ENCODE peak calls at places on chromosomes 13 and 19, in six cellular contexts. B is cardiac muscle cell, W is brain microvascular endothelial cell, R is mesenchymal stem cell, S is uterus, O is endodermal cell. F is an unnamed sample.

GRCh38 chr19:17103177-17103576 is 27.6 kb downstream of the MYO9B start:
- DNase-seq in B (no peak), W (peak), R (peak), S (no peak), O (peak), F (no peak)

GRCh38 chr13:43023244-43023931 is at the start of gene DNAJC15:
- DNase-seq in B (no peak), W (peak), R (no peak), S (peak), O (peak), F (peak)

GRCh38 chr13:66014757-66015156 is 1215.4 kb downstream of the PCDH9 start:
- DNase-seq in B (no peak), W (no peak), R (no peak), S (no peak), O (no peak), F (no peak)

GRCh38 chr13:49731766-49732165 is 40.5 kb upstream of the EBPL start:
- DNase-seq in B (no peak), W (peak), R (peak), S (no peak), O (no peak), F (no peak)

GRCh38 chr13:20174656-20175405 is 14.0 kb upstream of the GJA3 start:
- DNase-seq in B (no peak), W (peak), R (peak), S (peak), O (peak), F (no peak)

GRCh38 chr19:35169226-35169995 is 14.9 kb downstream of the FXYD5 start:
- DNase-seq in B (no peak), W (no peak), R (no peak), S (no peak), O (peak), F (no peak)

GRCh38 chr13:79811170-79811569 is 330.2 kb downstream of the NDFIP2 start:
- DNase-seq in B (no peak), W (no peak), R (no peak), S (no peak), O (no peak), F (no peak)

GRCh38 chr13:99974939-99975561 is 3.5 kb upstream of the ZIC5 start:
- DNase-seq in B (peak), W (no peak), R (no peak), S (no peak), O (peak), F (no peak)

GRCh38 chr13:85565652-85566051 is 233.6 kb downstream of the SLITRK6 start:
- DNase-seq in B (no peak), W (no peak), R (no peak), S (no peak), O (no peak), F (no peak)

GRCh38 chr13:44384778-44385177 is 11.2 kb downstream of the SERP2 start:
- DNase-seq in B (no peak), W (no peak), R (no peak), S (no peak), O (no peak), F (no peak)

GRCh38 chr13:23618341-23618740 is 48.1 kb downstream of the TNFRSF19 start:
- DNase-seq in B (no peak), W (peak), R (peak), S (no peak), O (no peak), F (no peak)

GRCh38 chr13:89862011-89862690 is 1485.3 kb upstream of the MIR17HG start:
- DNase-seq in B (no peak), W (no peak), R (no peak), S (no peak), O (no peak), F (no peak)

GRCh38 chr13:97627566-97627965 is 193.6 kb downstream of the RAP2A start:
- DNase-seq in B (peak), W (peak), R (peak), S (peak), O (peak), F (no peak)

GRCh38 chr19:49533551-49534488 is 6.0 kb downstream of the RCN3 start:
- DNase-seq in B (peak), W (peak), R (peak), S (peak), O (peak), F (no peak)

GRCh38 chr13:22880756-22881701 is 299.8 kb upstream of the SGCG start:
- DNase-seq in B (no peak), W (no peak), R (no peak), S (no peak), O (peak), F (no peak)

GRCh38 chr13:46289260-46289955 is 77.7 kb downstream of the LRRC63 start:
- DNase-seq in B (no peak), W (no peak), R (no peak), S (no peak), O (no peak), F (no peak)

GRCh38 chr13:46198794-46199193 is 12.9 kb upstream of the LRRC63 start:
- DNase-seq in B (no peak), W (no peak), R (no peak), S (no peak), O (no peak), F (no peak)

GRCh38 chr19:29540128-29540527 is 14.3 kb downstream of the VSTM2B start:
- DNase-seq in B (no peak), W (no peak), R (no peak), S (peak), O (no peak), F (no peak)

GRCh38 chr13:114140131-114140908 is 7.9 kb upstream of the RASA3 start:
- DNase-seq in B (no peak), W (no peak), R (no peak), S (no peak), O (no peak), F (no peak)
- H3K27ac ChIP-seq in B (peak), W (no peak), R (no peak), S (no peak), O (peak), F (no peak)

GRCh38 chr19:15671891-15672579 is 852 bp upstream of the CYP4F12 start:
- DNase-seq in B (no peak), W (no peak), R (no peak), S (no peak), O (no peak), F (no peak)
- H3K27ac ChIP-seq in B (no peak), W (no peak), R (no peak), S (peak), O (no peak), F (no peak)

GRCh38 chr19:2617393-2618165 is 84.9 kb downstream of the GNG7 start:
- DNase-seq in B (no peak), W (no peak), R (no peak), S (no peak), O (no peak), F (no peak)

GRCh38 chr19:2618611-2619010 is 83.9 kb downstream of the GNG7 start:
- DNase-seq in B (no peak), W (no peak), R (no peak), S (no peak), O (no peak), F (no peak)

GRCh38 chr19:2615782-2616181 is 86.7 kb downstream of the GNG7 start:
- DNase-seq in B (no peak), W (no peak), R (no peak), S (no peak), O (no peak), F (no peak)

GRCh38 chr19:2619076-2619475 is 83.4 kb downstream of the GNG7 start:
- DNase-seq in B (no peak), W (no peak), R (no peak), S (no peak), O (no peak), F (no peak)

DNA sequence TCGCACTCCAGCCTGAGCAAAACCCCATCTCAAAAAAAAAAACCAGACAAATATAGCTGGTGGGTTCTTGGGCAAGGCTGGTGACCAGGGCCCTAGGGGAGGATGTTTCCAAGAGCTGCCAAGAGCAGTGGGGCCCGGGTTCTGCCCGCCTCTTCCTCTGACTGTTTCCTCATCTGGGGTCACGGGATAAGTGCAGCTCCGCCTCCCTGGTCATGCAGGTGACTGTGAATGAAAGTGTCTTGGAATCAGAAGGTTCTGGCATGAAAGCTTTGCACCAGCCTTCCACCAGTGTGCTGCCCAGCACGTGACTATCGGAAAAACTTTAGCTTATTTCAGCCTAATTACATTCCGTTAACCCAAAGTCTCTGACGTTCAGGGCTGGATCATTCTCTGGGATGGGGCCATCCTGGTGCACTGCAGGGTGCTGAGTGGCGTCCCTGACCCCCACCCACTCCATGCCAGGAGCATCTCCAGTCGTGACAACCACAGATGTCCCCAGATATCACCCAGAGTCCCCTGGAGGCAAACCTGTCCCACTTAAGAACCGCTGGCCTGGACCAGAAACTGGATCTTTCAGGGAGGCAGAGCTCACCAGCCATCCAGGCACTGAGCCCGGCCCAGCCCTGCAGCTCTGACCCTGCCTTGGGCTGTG is 85.6 kb downstream of the GNG7 start:
- DNase-seq in B (no peak), W (no peak), R (no peak), S (no peak), O (no peak), F (peak)
- H3K27ac ChIP-seq in B (no peak), W (no peak), R (no peak), S (no peak), O (no peak), F (peak)

GRCh38 chr13:34161829-34162544 is 344.0 kb downstream of the RFC3 start:
- DNase-seq in B (peak), W (peak), R (peak), S (no peak), O (peak), F (no peak)

GRCh38 chr13:34165158-34165557 is 347.2 kb downstream of the RFC3 start:
- DNase-seq in B (no peak), W (no peak), R (no peak), S (no peak), O (no peak), F (no peak)

GRCh38 chr13:34164585-34164984 is 346.6 kb downstream of the RFC3 start:
- DNase-seq in B (no peak), W (no peak), R (no peak), S (no peak), O (no peak), F (no peak)

GRCh38 chr13:34162545-34162936 is 344.6 kb downstream of the RFC3 start:
- DNase-seq in B (no peak), W (no peak), R (no peak), S (no peak), O (no peak), F (no peak)

GRCh38 chr13:34166406-34166805 is 348.5 kb downstream of the RFC3 start:
- DNase-seq in B (no peak), W (no peak), R (no peak), S (no peak), O (no peak), F (no peak)
- H3K27ac ChIP-seq in B (no peak), W (no peak), R (no peak), S (no peak), O (no peak), F (no peak)

GRCh38 chr19:46660008-46660517 is 919 bp downstream of the DACT3 start:
- DNase-seq in B (peak), W (no peak), R (peak), S (peak), O (peak), F (peak)

GRCh38 chr19:46660601-46661019 is 372 bp downstream of the DACT3 start:
- DNase-seq in B (no peak), W (no peak), R (no peak), S (no peak), O (no peak), F (peak)

GRCh38 chr19:46661735-46662592 is 982 bp upstream of the DACT3 start:
- DNase-seq in B (peak), W (peak), R (peak), S (peak), O (peak), F (peak)

GRCh38 chr19:46661020-46661731 is at the start of gene DACT3:
- DNase-seq in B (peak), W (peak), R (peak), S (peak), O (peak), F (peak)

DNA sequence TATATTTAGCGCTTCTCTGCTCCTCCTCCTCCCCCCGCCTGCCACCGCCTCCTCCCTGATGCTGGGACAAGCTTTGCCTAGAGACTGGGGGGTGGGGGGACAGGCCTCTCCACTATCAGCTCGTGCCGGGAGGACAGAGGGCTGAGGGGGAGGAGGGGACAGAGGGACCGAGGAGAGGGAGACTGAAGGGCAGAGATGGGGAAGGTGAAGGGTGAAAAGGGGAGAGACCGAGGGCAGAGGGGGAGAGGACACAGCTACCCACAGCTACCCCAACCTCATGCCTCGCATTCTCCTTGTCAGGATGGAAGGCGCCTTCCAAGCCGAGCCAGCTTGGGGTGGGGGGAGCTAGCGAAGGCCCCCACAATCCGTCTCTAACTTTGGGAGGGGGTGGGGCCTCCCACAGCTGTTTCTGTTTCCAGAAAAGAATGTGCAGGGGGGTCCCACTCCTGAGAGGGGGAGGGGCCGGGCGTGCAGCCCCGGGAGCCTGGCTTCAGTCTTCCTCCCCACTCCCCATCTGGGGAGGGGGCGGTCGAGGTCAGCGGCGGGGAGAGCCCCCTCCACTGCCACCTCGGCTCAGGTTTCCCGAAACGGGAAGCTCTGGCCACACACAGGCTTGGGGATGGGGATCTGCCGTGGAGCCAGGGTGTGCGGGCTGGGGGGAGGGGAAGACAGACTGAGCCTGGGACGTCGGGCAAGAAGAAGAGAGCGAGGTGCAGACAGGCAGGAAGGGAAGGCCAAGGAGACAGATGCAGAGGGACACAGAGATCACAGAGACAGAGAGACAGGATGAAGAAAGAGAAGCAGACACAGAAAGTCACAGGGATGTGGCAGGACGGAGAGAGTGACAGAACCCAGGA is 1.6 kb downstream of the DACT3 start:
- DNase-seq in B (peak), W (no peak), R (peak), S (peak), O (peak), F (peak)
- H3K27ac ChIP-seq in B (peak), W (no peak), R (no peak), S (peak), O (no peak), F (peak)

DNA sequence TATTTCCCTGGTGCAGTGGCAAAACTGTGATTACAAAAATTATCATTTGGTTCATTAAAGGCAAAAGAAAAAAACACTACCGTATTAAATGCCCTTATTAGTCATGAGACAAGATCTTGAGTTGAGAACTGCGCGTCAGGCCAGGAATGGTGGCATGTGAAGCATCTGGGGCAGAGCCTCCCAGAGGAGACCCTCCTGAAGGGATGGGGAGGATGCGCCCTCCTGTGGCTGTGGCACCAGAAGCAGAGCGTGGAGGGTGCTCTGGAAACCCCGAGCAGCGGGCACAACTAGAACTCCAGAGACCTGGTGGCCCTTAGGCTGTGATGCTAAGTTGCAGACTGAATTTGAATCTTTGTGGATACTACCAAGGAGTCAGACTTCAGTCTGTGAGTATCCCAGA is 11.5 kb downstream of the CUL4A start:
- DNase-seq in B (no peak), W (no peak), R (peak), S (no peak), O (peak), F (no peak)
- H3K27ac ChIP-seq in B (no peak), W (no peak), R (no peak), S (no peak), O (no peak), F (no peak)

DNA sequence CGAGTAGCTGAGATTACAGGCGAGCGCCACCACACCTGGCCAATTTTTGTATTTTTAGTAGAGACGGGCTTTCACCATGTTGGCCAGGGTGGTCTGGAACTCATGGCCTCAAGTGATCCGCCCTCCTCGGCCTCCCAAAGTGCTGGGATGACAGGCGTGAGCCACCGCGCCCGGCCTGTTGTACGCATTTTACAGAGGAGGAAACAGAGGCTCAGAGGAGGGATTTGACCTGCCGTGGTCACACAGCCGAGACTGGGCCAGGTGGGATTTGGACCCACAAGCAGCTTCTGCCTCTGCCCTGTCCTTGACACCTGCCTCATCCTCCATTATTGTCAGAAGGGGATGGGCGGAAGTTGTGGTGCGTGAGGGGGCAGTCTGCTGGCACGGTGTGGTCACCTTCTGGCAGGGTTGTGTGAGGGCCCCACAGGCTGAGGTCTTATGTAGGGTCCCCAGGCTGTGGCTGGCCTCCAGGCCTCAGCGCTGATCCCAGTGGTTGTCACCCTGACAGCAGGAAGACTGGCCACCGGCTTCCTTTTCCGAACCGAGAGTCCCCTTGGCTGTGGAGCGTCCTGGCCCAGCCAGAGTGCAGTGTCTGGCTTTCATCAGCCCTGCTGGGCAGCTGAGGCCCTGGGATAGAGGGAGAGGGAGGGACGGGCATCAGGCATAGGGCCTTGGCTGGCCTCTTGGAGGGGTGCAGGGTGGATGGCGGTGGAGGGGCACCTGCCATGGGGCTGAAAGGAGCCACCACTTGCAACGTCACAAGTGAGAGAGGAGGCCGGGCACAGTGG is 20.3 kb downstream of the NFIC start:
- DNase-seq in B (peak), W (no peak), R (no peak), S (no peak), O (peak), F (no peak)
- H3K27ac ChIP-seq in B (peak), W (no peak), R (no peak), S (peak), O (no peak), F (peak)

GRCh38 chr19:33032218-33032781 is 32.4 kb downstream of the RHPN2 start:
- DNase-seq in B (no peak), W (no peak), R (no peak), S (no peak), O (peak), F (no peak)
- H3K27ac ChIP-seq in B (no peak), W (no peak), R (no peak), S (no peak), O (no peak), F (no peak)

DNA sequence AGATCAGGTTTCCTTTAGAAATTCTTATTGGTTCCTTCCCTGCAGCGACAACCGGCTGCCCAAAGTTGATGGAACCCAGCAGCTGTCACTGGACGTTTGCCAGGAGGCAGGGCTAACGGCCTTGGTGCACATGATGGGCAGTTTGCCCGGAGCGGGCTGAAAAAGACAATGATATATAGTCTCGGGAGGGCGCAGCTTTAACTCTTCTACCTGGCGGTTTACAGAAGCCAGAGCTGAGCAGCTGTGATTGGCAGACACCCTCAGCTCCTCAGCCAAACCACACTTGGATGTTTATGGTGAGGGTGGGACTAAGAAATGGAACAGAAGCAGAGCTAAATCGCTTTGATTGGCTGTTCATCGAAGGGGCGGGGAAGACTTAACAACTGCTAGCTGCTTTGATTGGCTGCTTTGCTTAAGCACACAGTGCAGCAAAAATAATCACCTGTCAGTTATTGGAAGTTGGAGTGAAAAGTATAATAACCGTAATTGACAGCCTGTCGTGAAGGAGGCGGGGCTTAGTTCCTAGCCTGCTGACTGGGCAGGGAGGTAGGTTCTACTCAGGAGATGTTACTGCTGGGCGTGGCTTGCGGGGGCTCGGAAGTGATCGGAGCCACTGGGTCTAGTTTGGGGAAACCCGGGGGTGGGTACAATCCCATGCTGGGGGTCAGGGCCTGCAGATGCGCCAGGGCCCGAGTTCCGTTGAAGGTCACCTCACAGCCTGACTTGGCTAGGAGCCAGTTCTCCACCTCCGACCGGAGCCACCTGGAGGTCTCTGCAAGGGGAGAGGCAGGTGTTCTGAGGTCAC is 7.5 kb downstream of the EMP3 start:
- DNase-seq in B (peak), W (peak), R (peak), S (peak), O (peak), F (peak)
- H3K27ac ChIP-seq in B (peak), W (peak), R (no peak), S (peak), O (no peak), F (peak)

F was measured in substantia nigra.